ENCODE peak calls at places on chromosomes 13 and 19, in four cellular contexts. I is PC-9, K is astrocyte, O is Panc1. W is an unnamed sample.

GRCh38 chr13:109677206-109677605 is 109.2 kb downstream of the IRS2 start:
- DNase-seq in I (no peak), K (no peak), O (no peak), W (no peak)

GRCh38 chr13:30477346-30478235 is 11.9 kb upstream of the HMGB1 start:
- DNase-seq in I (no peak), K (no peak), O (no peak), W (no peak)

GRCh38 chr13:85313761-85314503 is 485.3 kb downstream of the SLITRK6 start:
- DNase-seq in I (peak; percentile 1), K (peak; percentile 67), O (peak; percentile 28), W (no peak)

GRCh38 chr13:35283856-35284255 is 192.6 kb downstream of the MAB21L1 start:
- DNase-seq in I (no peak), K (peak; percentile 8), O (no peak), W (no peak)

GRCh38 chr19:13181747-13182388 is 31.7 kb downstream of the IER2 start:
- DNase-seq in I (no peak), K (peak; percentile 66), O (no peak), W (peak; percentile 67)

GRCh38 chr13:46668302-46668720 is 115.3 kb downstream of the LRCH1 start:
- DNase-seq in I (no peak), K (peak; percentile 91), O (no peak), W (peak; percentile 29)

GRCh38 chr19:3020321-3020960 is 8.6 kb downstream of the TLE2 start:
- DNase-seq in I (no peak), K (no peak), O (no peak), W (no peak)

GRCh38 chr19:17579523-17580244 is 24.2 kb downstream of the COLGALT1 start:
- DNase-seq in I (peak; percentile 59), K (no peak), O (peak; percentile 25), W (peak; percentile 75)

GRCh38 chr13:89003656-89004055 is 1332.5 kb downstream of the SLITRK5 start:
- DNase-seq in I (no peak), K (no peak), O (no peak), W (no peak)

GRCh38 chr19:33444238-33444992 is 70.9 kb downstream of the CEBPG start:
- DNase-seq in I (no peak), K (no peak), O (no peak), W (no peak)

GRCh38 chr13:33547035-33547434 is 261.5 kb upstream of the STARD13 start:
- DNase-seq in I (no peak), K (no peak), O (no peak), W (no peak)

GRCh38 chr13:28031929-28032328 is 43.4 kb upstream of the URAD start:
- DNase-seq in I (no peak), K (no peak), O (no peak), W (no peak)

GRCh38 chr19:54029930-54030490 is 33.7 kb downstream of the VSTM1 start:
- DNase-seq in I (peak; percentile 65), K (no peak), O (no peak), W (no peak)

GRCh38 chr13:40697711-40698110 is 31.3 kb upstream of the FOXO1 start:
- DNase-seq in I (no peak), K (no peak), O (no peak), W (no peak)

GRCh38 chr19:35337081-35337983 is 8.3 kb downstream of the CD22 start:
- DNase-seq in I (no peak), K (no peak), O (no peak), W (no peak)

GRCh38 chr13:64912141-64912540 is 2318.0 kb downstream of the PCDH9 start:
- DNase-seq in I (no peak), K (peak; percentile 84), O (no peak), W (no peak)

GRCh38 chr13:66855110-66855509 is 375.0 kb downstream of the PCDH9 start:
- DNase-seq in I (no peak), K (no peak), O (no peak), W (no peak)

GRCh38 chr13:45838171-45838745 is 13.3 kb downstream of the SIAH3 start:
- DNase-seq in I (no peak), K (no peak), O (no peak), W (no peak)

GRCh38 chr13:22455036-22455435 is 725.7 kb upstream of the SGCG start:
- DNase-seq in I (no peak), K (no peak), O (no peak), W (no peak)

GRCh38 chr13:112718318-112718717 is 28.5 kb downstream of the ATP11A start:
- DNase-seq in I (no peak), K (no peak), O (no peak), W (peak; percentile 14)

GRCh38 chr13:73602295-73602694 is 531.9 kb downstream of the KLF12 start:
- DNase-seq in I (peak; percentile 10), K (peak; percentile 34), O (no peak), W (no peak)

GRCh38 chr13:82627183-82627582 is 1255.1 kb downstream of the SLITRK1 start:
- DNase-seq in I (no peak), K (peak; percentile 67), O (no peak), W (no peak)

GRCh38 chr19:13039211-13039789 is 44.0 kb downstream of the NFIX start:
- DNase-seq in I (no peak), K (no peak), O (no peak), W (no peak)

GRCh38 chr19:1169921-1170885 is 3.9 kb downstream of the SBNO2 start:
- DNase-seq in I (peak; percentile 79), K (peak; percentile 51), O (no peak), W (peak; percentile 81)

GRCh38 chr13:22789027-22789593 is 391.7 kb upstream of the SGCG start:
- DNase-seq in I (no peak), K (no peak), O (no peak), W (no peak)

GRCh38 chr13:42592915-42593718 is 19.2 kb downstream of the TNFSF11 start:
- DNase-seq in I (no peak), K (no peak), O (no peak), W (no peak)
- H3K4me3 ChIP-seq in I (no peak overlapping the region), K (no peak overlapping the region), O (no peak overlapping the region), W (no peak overlapping the region)

GRCh38 chr19:7226749-7227148 is 67.5 kb downstream of the INSR start:
- DNase-seq in I (no peak), K (no peak), O (no peak), W (no peak)
- H3K4me1 ChIP-seq in I (no peaks in the 10 kb centered on the region), K (no peaks in the 10 kb centered on the region), O (no peaks in the 10 kb centered on the region), W (peaks cover 47% of the 10 kb centered on the region)

GRCh38 chr13:79401259-79402071 is 4.6 kb downstream of the RBM26 start:
- DNase-seq in I (no peak), K (no peak), O (no peak), W (no peak)

GRCh38 chr13:79404361-79404760 is 1.7 kb downstream of the RBM26 start:
- DNase-seq in I (no peak), K (no peak), O (no peak), W (no peak)

GRCh38 chr13:79402679-79403078 is 3.4 kb downstream of the RBM26 start:
- DNase-seq in I (no peak), K (no peak), O (no peak), W (no peak)

GRCh38 chr13:79402074-79402635 is 3.9 kb downstream of the RBM26 start:
- DNase-seq in I (no peak), K (no peak), O (no peak), W (no peak)

GRCh38 chr13:79403113-79403512 is 2.9 kb downstream of the RBM26 start:
- DNase-seq in I (no peak), K (no peak), O (no peak), W (no peak)
- H3K4me3 ChIP-seq in I (peak overlapping the region; percentile 90), K (no peak overlapping the region), O (peak overlapping the region; percentile 79), W (peak overlapping the region; percentile 72)

GRCh38 chr19:47663911-47664771 is 49.1 kb upstream of the EHD2 start:
- DNase-seq in I (peak; percentile 68), K (peak; percentile 99), O (no peak), W (peak; percentile 83)
- H3K4me1 ChIP-seq in I (peaks cover 82% of the 10 kb centered on the region), K (peaks cover 43% of the 10 kb centered on the region), O (peaks cover 7% of the 10 kb centered on the region), W (peaks cover 88% of the 10 kb centered on the region)